ENCODE peak calls at places on chromosomes 2 and 18, in four cellular contexts. C is Caki2; X is stimulated activated CD4-positive, alpha-beta T cell treated with anti-CD3 and anti-CD28 coated beads, Interleukin-4, amount 100 ng/mL, for 1 hour; D is 8988T. B is an unnamed sample.

GRCh38 chr2:226835420-226835795 is 446 bp upstream of the RHBDD1 start:
- DNase-seq in C (no peak), X (no peak), D (no peak), B (no peak)

GRCh38 chr2:216436369-216436768 is 24.1 kb downstream of the SMARCAL1 start:
- DNase-seq in C (no peak), X (no peak), D (no peak), B (no peak)

GRCh38 chr18:45408218-45408617 is 207.1 kb upstream of the SLC14A2 start:
- DNase-seq in C (no peak), X (no peak), D (no peak), B (no peak)

GRCh38 chr18:23291456-23292205 is 156.3 kb downstream of the CABLES1 start:
- DNase-seq in C (no peak), X (no peak), D (no peak), B (no peak)

GRCh38 chr2:33354981-33355380 is 121.5 kb upstream of the RASGRP3 start:
- DNase-seq in C (no peak), X (no peak), D (no peak), B (no peak)

GRCh38 chr2:42061839-42062238 is 14.0 kb downstream of the PKDCC start:
- DNase-seq in C (no peak), X (no peak), D (no peak), B (no peak)

GRCh38 chr2:22282902-22283301 is 1102.1 kb upstream of the KLHL29 start:
- DNase-seq in C (no peak), X (no peak), D (no peak), B (no peak)

GRCh38 chr2:237596856-237597679 is 6.5 kb upstream of the RAB17 start:
- DNase-seq in C (no peak), X (no peak), D (no peak), B (no peak)

GRCh38 chr2:238150686-238151085 is 8.1 kb upstream of the ERFE start:
- DNase-seq in C (no peak), X (no peak), D (no peak), B (no peak)

GRCh38 chr2:189254268-189254883 is 74.8 kb upstream of the COL5A2 start:
- DNase-seq in C (no peak), X (no peak), D (no peak), B (no peak)

GRCh38 chr2:177622516-177622915 is 229.9 kb downstream of the AGPS start:
- DNase-seq in C (no peak), X (no peak), D (peak; percentile 23), B (no peak)

GRCh38 chr2:71510196-71510807 is 56.9 kb downstream of the DYSF start:
- DNase-seq in C (peak; percentile 49), X (peak; percentile 75), D (peak; percentile 75), B (peak; percentile 54)

GRCh38 chr2:28716265-28716865 is 35.3 kb upstream of the PPP1CB start:
- DNase-seq in C (peak; percentile 96), X (no peak), D (peak; percentile 23), B (peak; percentile 88)

GRCh38 chr2:120231564-120231973 is 8.4 kb upstream of the TMEM185B start:
- DNase-seq in C (no peak), X (peak; percentile 44), D (no peak), B (no peak)

GRCh38 chr18:3790702-3791101 is 340.7 kb downstream of the TGIF1 start:
- DNase-seq in C (no peak), X (no peak), D (no peak), B (no peak)

GRCh38 chr2:95174031-95174430 is 8.4 kb downstream of the ZNF2 start:
- DNase-seq in C (no peak), X (no peak), D (no peak), B (no peak)

GRCh38 chr2:181152701-181153100 is 172.3 kb downstream of the UBE2E3 start:
- DNase-seq in C (no peak), X (no peak), D (no peak), B (no peak)

GRCh38 chr18:21672868-21673267 is 31.7 kb downstream of the ABHD3 start:
- DNase-seq in C (peak; percentile 88), X (no peak), D (no peak), B (no peak)

GRCh38 chr18:80191907-80192652 is 55.2 kb downstream of the PARD6G start:
- DNase-seq in C (no peak), X (no peak), D (no peak), B (no peak)

GRCh38 chr2:240434728-240435456 is 571 bp upstream of the GPC1 start:
- DNase-seq in C (peak; percentile 66), X (peak; percentile 84), D (peak; percentile 99), B (peak; percentile 95)

GRCh38 chr2:172273910-172274571 is 153.3 kb upstream of the ITGA6 start:
- DNase-seq in C (no peak), X (no peak), D (no peak), B (no peak)

GRCh38 chr2:40554665-40555294 is 102.9 kb upstream of the SLC8A1 start:
- DNase-seq in C (peak; percentile 13), X (peak; percentile 24), D (no peak), B (peak; percentile 57)

GRCh38 chr2:199704358-199705238 is 146.4 kb downstream of the FTCDNL1 start:
- DNase-seq in C (peak; percentile 52), X (no peak), D (no peak), B (peak; percentile 28)

GRCh38 chr2:98691307-98691706 is 39.6 kb downstream of the MGAT4A start:
- DNase-seq in C (peak; percentile 48), X (no peak), D (no peak), B (no peak)

GRCh38 chr18:25392199-25392598 is 40.2 kb upstream of the ZNF521 start:
- DNase-seq in C (no peak), X (no peak), D (no peak), B (no peak)